ENCODE peak calls at places on chromosome 12, in five cellular contexts. T, M, G, K and I are unnamed samples.

GRCh38 chr12:4855121-4855924 is 54.4 kb upstream of the KCNA1 start:
- DNase-seq in G (no peak), K (no peak), T (peak; percentile 85), M (no peak), I (peak; percentile 70)

GRCh38 chr12:89470741-89471504 is 53.7 kb downstream of the GALNT4 start:
- DNase-seq in M (no peak), K (no peak), G (no peak), T (no peak), I (peak; percentile 70)

GRCh38 chr12:107042801-107043200 is 50.5 kb downstream of the CRY1 start:
- DNase-seq in K (no peak), T (no peak), G (no peak), M (no peak), I (no peak)

GRCh38 chr12:5497329-5498058 is 65.6 kb downstream of the NTF3 start:
- DNase-seq in G (no peak), M (no peak), K (no peak), T (no peak), I (no peak)

GRCh38 chr12:118850244-118850825 is 131.0 kb upstream of the SRRM4 start:
- DNase-seq in M (no peak), K (no peak), G (no peak), T (peak; percentile 75), I (peak; percentile 4)

GRCh38 chr12:104823985-104824441 is 134.1 kb downstream of the SLC41A2 start:
- DNase-seq in K (peak; percentile 62), G (no peak), M (no peak), T (no peak), I (no peak)

GRCh38 chr12:123038966-123039365 is 58.5 kb downstream of the ARL6IP4 start:
- DNase-seq in K (no peak), T (no peak), M (no peak), G (no peak), I (no peak)

GRCh38 chr12:65608319-65608916 is 215.9 kb upstream of the HMGA2 start:
- DNase-seq in T (no peak), M (no peak), G (no peak), K (no peak), I (peak; percentile 80)